ENCODE peak calls at places on chromosome 5, in eight cellular contexts. K, N, V, Y, A, P, E and D are unnamed samples.

GRCh38 chr5:76691470-76692273 is 24.3 kb upstream of the F2R start:
- DNase-seq in K (no peak), N (no peak), V (peak), Y (peak), A (peak), P (no peak), E (no peak), D (no peak)

GRCh38 chr5:107671742-107672211 is 1.0 kb upstream of the EFNA5 start:
- DNase-seq in K (peak), N (no peak), V (peak), Y (peak), A (peak), P (no peak), E (no peak), D (peak)

GRCh38 chr5:80109549-80110478 is 74.7 kb downstream of the THBS4 start:
- DNase-seq in K (no peak), N (peak), V (peak), Y (peak), A (no peak), P (no peak), E (no peak), D (no peak)

GRCh38 chr5:111299831-111300432 is 75.7 kb downstream of the CAMK4 start:
- DNase-seq in K (no peak), N (no peak), V (peak), Y (no peak), A (no peak), P (no peak), E (no peak), D (no peak)

GRCh38 chr5:135141303-135142268 is 107.6 kb upstream of the PITX1 start:
- DNase-seq in K (peak), N (no peak), V (no peak), Y (peak), A (no peak), P (no peak), E (no peak), D (peak)

GRCh38 chr5:173592050-173592669 is 24.3 kb downstream of the BOD1 start:
- DNase-seq in K (peak), N (no peak), V (no peak), Y (no peak), A (no peak), P (no peak), E (no peak), D (peak)

GRCh38 chr5:172906436-172906835 is 52.8 kb upstream of the RPL26L1 start:
- DNase-seq in K (no peak), N (no peak), V (peak), Y (no peak), A (peak), P (no peak), E (no peak), D (no peak)

GRCh38 chr5:132670218-132670617 is 3.6 kb upstream of the IL4 start:
- DNase-seq in K (no peak), N (no peak), V (no peak), Y (no peak), A (no peak), P (no peak), E (no peak), D (no peak)

GRCh38 chr5:79736528-79737514 is 47.2 kb downstream of the CMYA5 start:
- DNase-seq in K (no peak), N (no peak), V (no peak), Y (no peak), A (no peak), P (no peak), E (no peak), D (no peak)

GRCh38 chr5:94969174-94969573 is 315.7 kb downstream of the MCTP1 start:
- DNase-seq in K (peak), N (no peak), V (peak), Y (peak), A (peak), P (no peak), E (no peak), D (peak)

GRCh38 chr5:173878224-173878967 is 9.8 kb upstream of the CPEB4 start:
- DNase-seq in K (no peak), N (peak), V (peak), Y (no peak), A (no peak), P (no peak), E (peak), D (no peak)

GRCh38 chr5:155728146-155728856 is 598.7 kb upstream of the SGCD start:
- DNase-seq in K (peak), N (peak), V (peak), Y (peak), A (peak), P (peak), E (peak), D (no peak)

GRCh38 chr5:56152437-56152836 is 80.7 kb downstream of the ANKRD55 start:
- DNase-seq in K (no peak), N (no peak), V (no peak), Y (no peak), A (no peak), P (no peak), E (no peak), D (no peak)

GRCh38 chr5:146510528-146510927 is 5.5 kb downstream of the GPR151 start:
- DNase-seq in K (peak), N (no peak), V (peak), Y (no peak), A (no peak), P (no peak), E (no peak), D (peak)

GRCh38 chr5:50623666-50624065 is 42.8 kb upstream of the PARP8 start:
- DNase-seq in K (peak), N (no peak), V (no peak), Y (no peak), A (no peak), P (no peak), E (no peak), D (peak)

GRCh38 chr5:141051526-141051876 is 327 bp downstream of the PCDHB1 start:
- DNase-seq in K (no peak), N (no peak), V (no peak), Y (peak), A (no peak), P (no peak), E (no peak), D (no peak)

GRCh38 chr5:88826959-88827585 is 55.9 kb downstream of the MEF2C start:
- DNase-seq in K (peak), N (peak), V (peak), Y (peak), A (peak), P (no peak), E (no peak), D (no peak)

GRCh38 chr5:36570696-36571095 is 35.7 kb upstream of the SLC1A3 start:
- DNase-seq in K (no peak), N (no peak), V (peak), Y (no peak), A (no peak), P (no peak), E (no peak), D (no peak)

GRCh38 chr5:12876541-12877298 is 972.5 kb upstream of the CTNND2 start:
- DNase-seq in K (no peak), N (no peak), V (no peak), Y (no peak), A (no peak), P (no peak), E (no peak), D (no peak)

GRCh38 chr5:59745422-59745863 is 148.1 kb downstream of the PDE4D start:
- DNase-seq in K (peak), N (no peak), V (peak), Y (peak), A (peak), P (no peak), E (peak), D (peak)

GRCh38 chr5:180138976-180139730 is 67.6 kb upstream of the RNF130 start:
- DNase-seq in K (no peak), N (no peak), V (no peak), Y (no peak), A (no peak), P (no peak), E (no peak), D (no peak)

GRCh38 chr5:569358-569867 is 42.7 kb upstream of the CEP72 start:
- DNase-seq in K (no peak), N (no peak), V (no peak), Y (no peak), A (no peak), P (peak), E (no peak), D (no peak)

GRCh38 chr5:60993425-60993824 is 48.4 kb downstream of the NDUFAF2 start:
- DNase-seq in K (no peak), N (no peak), V (no peak), Y (no peak), A (no peak), P (no peak), E (no peak), D (no peak)

GRCh38 chr5:37478086-37478485 is 99.0 kb downstream of the WDR70 start:
- DNase-seq in K (no peak), N (no peak), V (no peak), Y (no peak), A (no peak), P (no peak), E (no peak), D (no peak)

GRCh38 chr5:111447099-111447498 is 65.2 kb downstream of the STARD4 start:
- DNase-seq in K (no peak), N (no peak), V (no peak), Y (no peak), A (peak), P (no peak), E (no peak), D (no peak)

GRCh38 chr5:72557147-72557501 is 49.9 kb upstream of the ZNF366 start:
- DNase-seq in K (no peak), N (peak), V (no peak), Y (no peak), A (no peak), P (no peak), E (no peak), D (no peak)

GRCh38 chr5:72554897-72555296 is 47.7 kb upstream of the ZNF366 start:
- DNase-seq in K (no peak), N (no peak), V (no peak), Y (no peak), A (no peak), P (no peak), E (no peak), D (no peak)

GRCh38 chr5:72555871-72556270 is 48.7 kb upstream of the ZNF366 start:
- DNase-seq in K (no peak), N (no peak), V (peak), Y (peak), A (no peak), P (no peak), E (no peak), D (no peak)

GRCh38 chr5:72557576-72558336 is 50.5 kb upstream of the ZNF366 start:
- DNase-seq in K (no peak), N (no peak), V (no peak), Y (no peak), A (no peak), P (no peak), E (no peak), D (no peak)

GRCh38 chr5:72556351-72557146 is 49.3 kb upstream of the ZNF366 start:
- DNase-seq in K (peak), N (peak), V (peak), Y (peak), A (peak), P (peak), E (peak), D (no peak)
- TF ChIP-seq CTCF in K (peak), N (peak), V (no peak), Y (peak), A (peak), P (no peak), E (no peak), D (no peak)

DNA sequence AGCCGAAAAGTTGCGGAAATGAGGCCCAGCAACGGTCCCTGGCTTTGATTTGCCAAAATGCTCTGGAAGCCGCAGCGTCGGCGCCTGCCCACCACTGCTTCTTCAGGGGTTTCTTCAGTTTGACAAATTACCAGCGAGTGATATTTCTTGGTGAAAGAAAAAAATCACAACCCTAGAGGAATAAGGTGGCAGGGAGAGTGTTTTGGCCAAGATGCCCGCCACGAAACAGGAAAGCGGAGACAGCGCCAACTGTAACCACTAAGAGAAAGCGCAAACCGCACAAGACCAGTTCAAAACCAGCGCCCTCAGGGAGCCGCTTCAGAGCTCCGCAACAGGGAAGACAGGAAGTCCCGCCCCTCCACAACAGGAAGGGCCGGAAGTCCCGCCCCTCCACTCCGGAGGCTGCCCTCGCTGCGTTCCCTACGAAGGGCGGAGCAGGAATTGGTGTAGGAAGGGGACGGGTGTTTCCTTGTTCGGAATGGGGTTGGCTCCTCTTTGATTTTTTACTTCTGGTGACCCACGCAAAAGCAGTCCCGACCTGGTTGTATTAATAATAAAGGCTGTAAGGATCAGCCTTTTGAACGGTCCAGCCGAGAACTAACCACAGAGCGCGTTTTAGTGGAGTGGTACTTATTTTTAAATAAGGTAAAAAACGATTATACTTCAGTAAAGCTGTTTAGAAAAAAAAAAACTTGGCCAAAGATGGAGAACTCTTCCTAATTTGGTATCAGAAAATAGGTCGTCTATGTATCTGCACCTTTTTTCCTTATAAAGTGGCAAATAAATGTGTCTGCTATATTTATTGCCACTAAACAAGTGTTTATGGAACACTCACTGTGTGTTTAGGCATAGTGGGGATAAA is at the start of gene C5orf34:
- DNase-seq in K (peak), N (peak), V (peak), Y (peak), A (peak), P (peak), E (peak), D (peak)
- TF ChIP-seq CTCF in K (no peak), N (peak), V (no peak), Y (no peak), A (no peak), P (no peak), E (peak), D (no peak)

GRCh38 chr5:177470759-177471536 is 2.5 kb downstream of the DBN1 start:
- DNase-seq in K (peak), N (no peak), V (no peak), Y (no peak), A (peak), P (no peak), E (no peak), D (no peak)
- TF ChIP-seq CTCF in K (no peak), N (no peak), V (no peak), Y (no peak), A (no peak), P (no peak), E (no peak), D (no peak)

DNA sequence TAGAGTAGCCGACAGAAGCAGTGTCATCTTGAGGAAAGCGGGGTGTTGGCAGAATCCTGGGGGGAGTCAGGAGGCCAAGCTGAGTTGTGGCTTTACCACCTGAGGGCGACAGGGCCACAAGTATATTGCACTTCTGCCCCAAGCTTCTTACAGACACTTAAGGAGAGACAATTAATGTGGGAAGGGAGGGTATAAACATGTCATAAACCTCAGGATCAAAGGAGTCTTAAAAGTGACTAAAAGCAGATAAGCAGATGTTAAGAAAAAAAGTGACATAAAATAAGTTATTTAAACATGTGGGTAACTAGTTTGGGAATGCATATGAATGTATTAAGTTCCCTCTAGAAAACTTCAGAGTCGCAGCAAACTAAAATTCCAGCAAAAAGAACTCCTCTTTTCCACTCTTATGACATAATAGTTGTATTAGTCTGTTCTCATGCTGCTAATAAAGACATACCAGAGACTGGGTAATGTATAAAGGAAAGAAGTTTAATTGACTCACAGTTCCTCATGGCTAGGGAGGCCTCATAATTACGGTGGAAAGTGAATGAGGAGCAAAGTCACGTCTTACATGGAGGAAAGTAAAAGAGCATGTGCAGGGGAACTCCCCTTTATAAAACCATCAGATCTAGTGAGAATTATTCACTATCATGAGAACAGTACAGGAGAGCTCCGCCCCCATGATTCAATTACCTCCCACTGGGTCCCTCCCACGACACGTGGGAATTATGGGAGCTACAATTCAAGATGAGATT is 63.8 kb downstream of the ERAP1 start:
- DNase-seq in K (no peak), N (no peak), V (no peak), Y (no peak), A (no peak), P (no peak), E (no peak), D (no peak)
- TF ChIP-seq CTCF in K (no peak), N (no peak), V (no peak), Y (no peak), A (no peak), P (no peak), E (no peak), D (no peak)